ENCODE peak calls at places on chromosomes 1 and 21, in seven cellular contexts. One of them, this sample, is unnamed.

GRCh38 chr1:66140072-66140471 is 347.4 kb downstream of the PDE4B start:
- DNase-seq in AG04450: no peak
- DNase-seq in WERI-Rb-1: no peak
- DNase-seq in testis: no peak
- DNase-seq in RWPE1: no peak
- DNase-seq in prostate gland: no peak
- DNase-seq in thoracic aorta: no peak
- DNase-seq in this sample: no peak

GRCh38 chr1:201596101-201596868 is 57.4 kb downstream of the NAV1 start:
- DNase-seq in AG04450: no peak
- DNase-seq in WERI-Rb-1: no peak
- DNase-seq in testis: no peak
- DNase-seq in RWPE1: no peak
- DNase-seq in prostate gland: no peak
- DNase-seq in thoracic aorta: no peak
- DNase-seq in this sample: no peak

GRCh38 chr1:23423415-23424170 is 955 bp downstream of the TCEA3 start:
- DNase-seq in AG04450: no peak
- DNase-seq in WERI-Rb-1: no peak
- DNase-seq in testis: no peak
- DNase-seq in RWPE1: peak
- DNase-seq in prostate gland: peak
- DNase-seq in thoracic aorta: no peak
- DNase-seq in this sample: no peak

GRCh38 chr21:27213328-27213727 is 246.4 kb upstream of the ADAMTS5 start:
- DNase-seq in AG04450: no peak
- DNase-seq in WERI-Rb-1: no peak
- DNase-seq in testis: no peak
- DNase-seq in RWPE1: no peak
- DNase-seq in prostate gland: no peak
- DNase-seq in thoracic aorta: no peak
- DNase-seq in this sample: no peak

GRCh38 chr1:3492545-3493246 is 38.2 kb downstream of the ARHGEF16 start:
- DNase-seq in AG04450: no peak
- DNase-seq in WERI-Rb-1: no peak
- DNase-seq in testis: no peak
- DNase-seq in RWPE1: no peak
- DNase-seq in prostate gland: no peak
- DNase-seq in thoracic aorta: no peak
- DNase-seq in this sample: no peak

GRCh38 chr1:215704089-215704860 is 137.2 kb downstream of the KCTD3 start:
- DNase-seq in AG04450: no peak
- DNase-seq in WERI-Rb-1: no peak
- DNase-seq in testis: no peak
- DNase-seq in RWPE1: peak
- DNase-seq in prostate gland: no peak
- DNase-seq in thoracic aorta: no peak
- DNase-seq in this sample: no peak

GRCh38 chr1:172770081-172770480 is 111.2 kb downstream of the FASLG start:
- DNase-seq in AG04450: no peak
- DNase-seq in WERI-Rb-1: no peak
- DNase-seq in testis: no peak
- DNase-seq in RWPE1: no peak
- DNase-seq in prostate gland: no peak
- DNase-seq in thoracic aorta: no peak
- DNase-seq in this sample: no peak

GRCh38 chr1:1088801-1089680 is 14.9 kb upstream of the RNF223 start:
- DNase-seq in AG04450: no peak
- DNase-seq in WERI-Rb-1: no peak
- DNase-seq in testis: no peak
- DNase-seq in RWPE1: no peak
- DNase-seq in prostate gland: no peak
- DNase-seq in thoracic aorta: no peak
- DNase-seq in this sample: peak

GRCh38 chr1:174743654-174744561 is 255.8 kb upstream of the CACYBP start:
- DNase-seq in AG04450: peak
- DNase-seq in WERI-Rb-1: no peak
- DNase-seq in testis: no peak
- DNase-seq in RWPE1: peak
- DNase-seq in prostate gland: no peak
- DNase-seq in thoracic aorta: no peak
- DNase-seq in this sample: no peak

GRCh38 chr1:187121661-187122060 is 292.9 kb downstream of the PLA2G4A start:
- DNase-seq in AG04450: no peak
- DNase-seq in WERI-Rb-1: no peak
- DNase-seq in testis: no peak
- DNase-seq in RWPE1: no peak
- DNase-seq in prostate gland: no peak
- DNase-seq in thoracic aorta: no peak
- DNase-seq in this sample: no peak

GRCh38 chr1:100941098-100941527 is 45.2 kb downstream of the SLC30A7 start:
- DNase-seq in AG04450: no peak
- DNase-seq in WERI-Rb-1: no peak
- DNase-seq in testis: no peak
- DNase-seq in RWPE1: no peak
- DNase-seq in prostate gland: no peak
- DNase-seq in thoracic aorta: no peak
- DNase-seq in this sample: no peak

GRCh38 chr1:6672558-6672957 is 29.1 kb downstream of the DNAJC11 start:
- DNase-seq in AG04450: no peak
- DNase-seq in WERI-Rb-1: no peak
- DNase-seq in testis: no peak
- DNase-seq in RWPE1: no peak
- DNase-seq in prostate gland: no peak
- DNase-seq in thoracic aorta: no peak
- DNase-seq in this sample: peak

GRCh38 chr21:33386222-33386784 is 16.9 kb upstream of the IFNGR2 start:
- DNase-seq in AG04450: no peak
- DNase-seq in WERI-Rb-1: no peak
- DNase-seq in testis: no peak
- DNase-seq in RWPE1: no peak
- DNase-seq in prostate gland: no peak
- DNase-seq in thoracic aorta: no peak
- DNase-seq in this sample: no peak

GRCh38 chr1:51956528-51957509 is 33.7 kb downstream of the RAB3B start:
- DNase-seq in AG04450: no peak
- DNase-seq in WERI-Rb-1: no peak
- DNase-seq in testis: no peak
- DNase-seq in RWPE1: no peak
- DNase-seq in prostate gland: peak
- DNase-seq in thoracic aorta: no peak
- DNase-seq in this sample: no peak

GRCh38 chr1:167083066-167083682 is 7.0 kb downstream of the GPA33 start:
- DNase-seq in AG04450: no peak
- DNase-seq in WERI-Rb-1: no peak
- DNase-seq in testis: no peak
- DNase-seq in RWPE1: no peak
- DNase-seq in prostate gland: no peak
- DNase-seq in thoracic aorta: no peak
- DNase-seq in this sample: peak

GRCh38 chr21:35933466-35933865 is 126.9 kb downstream of the SETD4 start:
- DNase-seq in AG04450: no peak
- DNase-seq in WERI-Rb-1: no peak
- DNase-seq in testis: peak
- DNase-seq in RWPE1: peak
- DNase-seq in prostate gland: no peak
- DNase-seq in thoracic aorta: peak
- DNase-seq in this sample: peak

GRCh38 chr1:159896086-159896930 is 3.7 kb downstream of the CFAP45 start:
- DNase-seq in AG04450: no peak
- DNase-seq in WERI-Rb-1: no peak
- DNase-seq in testis: no peak
- DNase-seq in RWPE1: no peak
- DNase-seq in prostate gland: no peak
- DNase-seq in thoracic aorta: no peak
- DNase-seq in this sample: no peak

GRCh38 chr1:153711006-153711405 is 16.8 kb upstream of the INTS3 start:
- DNase-seq in AG04450: no peak
- DNase-seq in WERI-Rb-1: no peak
- DNase-seq in testis: no peak
- DNase-seq in RWPE1: no peak
- DNase-seq in prostate gland: no peak
- DNase-seq in thoracic aorta: no peak
- DNase-seq in this sample: no peak

GRCh38 chr1:46595127-46595526 is 8.9 kb downstream of the MKNK1 start:
- DNase-seq in AG04450: no peak
- DNase-seq in WERI-Rb-1: no peak
- DNase-seq in testis: peak
- DNase-seq in RWPE1: no peak
- DNase-seq in prostate gland: no peak
- DNase-seq in thoracic aorta: no peak
- DNase-seq in this sample: peak

GRCh38 chr1:2402420-2402819 is 9.9 kb downstream of the PEX10 start:
- DNase-seq in AG04450: no peak
- DNase-seq in WERI-Rb-1: no peak
- DNase-seq in testis: no peak
- DNase-seq in RWPE1: no peak
- DNase-seq in prostate gland: no peak
- DNase-seq in thoracic aorta: no peak
- DNase-seq in this sample: no peak

GRCh38 chr1:2404890-2405511 is 7.4 kb downstream of the PEX10 start:
- DNase-seq in AG04450: no peak
- DNase-seq in WERI-Rb-1: no peak
- DNase-seq in testis: peak
- DNase-seq in RWPE1: no peak
- DNase-seq in prostate gland: no peak
- DNase-seq in thoracic aorta: no peak
- DNase-seq in this sample: no peak

GRCh38 chr1:2400950-2401649 is 9.5 kb downstream of the RER1 start:
- DNase-seq in AG04450: no peak
- DNase-seq in WERI-Rb-1: no peak
- DNase-seq in testis: no peak
- DNase-seq in RWPE1: no peak
- DNase-seq in prostate gland: no peak
- DNase-seq in thoracic aorta: no peak
- DNase-seq in this sample: no peak

GRCh38 chr1:2404142-2404889 is 8.0 kb downstream of the PEX10 start:
- DNase-seq in AG04450: no peak
- DNase-seq in WERI-Rb-1: no peak
- DNase-seq in testis: no peak
- DNase-seq in RWPE1: no peak
- DNase-seq in prostate gland: no peak
- DNase-seq in thoracic aorta: no peak
- DNase-seq in this sample: no peak

GRCh38 chr1:2403273-2403672 is 9.1 kb downstream of the PEX10 start:
- DNase-seq in AG04450: no peak
- DNase-seq in WERI-Rb-1: no peak
- DNase-seq in testis: no peak
- DNase-seq in RWPE1: no peak
- DNase-seq in prostate gland: no peak
- DNase-seq in thoracic aorta: no peak
- DNase-seq in this sample: no peak
- H3K27ac ChIP-seq in AG04450: no peak
- H3K27ac ChIP-seq in WERI-Rb-1: no peak
- H3K27ac ChIP-seq in testis: no peak
- H3K27ac ChIP-seq in RWPE1: peak
- H3K27ac ChIP-seq in prostate gland: no peak
- H3K27ac ChIP-seq in thoracic aorta: no peak
- H3K27ac ChIP-seq in this sample: no peak

GRCh38 chr1:34983700-34984355 is 1.3 kb downstream of the TMEM35B start:
- DNase-seq in AG04450: no peak
- DNase-seq in WERI-Rb-1: peak
- DNase-seq in testis: no peak
- DNase-seq in RWPE1: peak
- DNase-seq in prostate gland: no peak
- DNase-seq in thoracic aorta: no peak
- DNase-seq in this sample: no peak

GRCh38 chr1:34984435-34985062 is 598 bp downstream of the TMEM35B start:
- DNase-seq in AG04450: no peak
- DNase-seq in WERI-Rb-1: peak
- DNase-seq in testis: peak
- DNase-seq in RWPE1: peak
- DNase-seq in prostate gland: no peak
- DNase-seq in thoracic aorta: no peak
- DNase-seq in this sample: peak

GRCh38 chr1:34987018-34987417 is 1.9 kb upstream of the TMEM35B start:
- DNase-seq in AG04450: no peak
- DNase-seq in WERI-Rb-1: no peak
- DNase-seq in testis: no peak
- DNase-seq in RWPE1: no peak
- DNase-seq in prostate gland: no peak
- DNase-seq in thoracic aorta: no peak
- DNase-seq in this sample: no peak

GRCh38 chr1:34982820-34983376 is 2.2 kb downstream of the TMEM35B start:
- DNase-seq in AG04450: no peak
- DNase-seq in WERI-Rb-1: no peak
- DNase-seq in testis: no peak
- DNase-seq in RWPE1: no peak
- DNase-seq in prostate gland: no peak
- DNase-seq in thoracic aorta: no peak
- DNase-seq in this sample: no peak

DNA sequence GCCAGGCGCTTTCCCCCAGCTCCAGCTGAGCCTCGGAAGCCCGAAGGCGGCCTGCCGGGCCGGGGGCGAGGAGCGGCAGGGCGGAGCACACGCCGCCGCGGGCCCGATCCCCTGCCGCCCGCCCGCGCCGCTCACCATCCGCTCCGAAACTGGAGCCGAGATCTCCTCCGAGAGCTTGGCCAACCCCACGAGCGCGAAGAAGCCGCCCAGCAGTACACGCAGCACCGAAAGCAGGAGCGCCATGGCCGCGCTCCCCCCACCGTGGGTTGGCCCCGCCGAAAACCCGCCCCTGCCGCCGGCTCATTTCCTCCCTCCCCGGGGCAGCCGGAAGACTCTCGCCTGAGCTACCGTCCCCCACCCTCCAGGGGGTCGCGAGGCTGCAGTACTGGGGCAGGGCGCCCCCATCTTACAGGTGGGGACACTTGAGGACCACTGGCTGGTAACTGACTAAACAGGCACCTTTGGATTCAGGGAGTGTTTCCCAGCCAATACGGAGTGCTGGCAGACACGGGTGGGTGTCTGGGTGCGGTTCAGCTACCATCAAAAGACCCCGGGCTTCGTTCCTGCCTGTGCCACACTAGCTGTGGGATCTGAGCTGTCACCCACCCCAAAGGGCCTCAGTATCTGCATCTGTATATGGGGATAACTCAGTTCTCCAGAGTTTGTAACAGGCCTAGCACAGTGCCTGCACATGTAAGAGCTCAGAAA is at the start of gene TMEM35B:
- DNase-seq in AG04450: no peak
- DNase-seq in WERI-Rb-1: peak
- DNase-seq in testis: peak
- DNase-seq in RWPE1: peak
- DNase-seq in prostate gland: peak
- DNase-seq in thoracic aorta: no peak
- DNase-seq in this sample: peak
- TF ChIP-seq CTCF in AG04450: peak
- TF ChIP-seq CTCF in WERI-Rb-1: no peak
- TF ChIP-seq CTCF in testis: peak
- TF ChIP-seq CTCF in RWPE1: no peak
- TF ChIP-seq CTCF in prostate gland: no peak
- TF ChIP-seq CTCF in thoracic aorta: peak
- TF ChIP-seq CTCF in this sample: peak

GRCh38 chr1:76133977-76134376 is 59.4 kb downstream of the ST6GALNAC3 start:
- DNase-seq in AG04450: no peak
- DNase-seq in WERI-Rb-1: no peak
- DNase-seq in testis: no peak
- DNase-seq in RWPE1: no peak
- DNase-seq in prostate gland: no peak
- DNase-seq in thoracic aorta: no peak
- DNase-seq in this sample: no peak
- H3K27ac ChIP-seq in AG04450: no peak
- H3K27ac ChIP-seq in WERI-Rb-1: no peak
- H3K27ac ChIP-seq in testis: no peak
- H3K27ac ChIP-seq in RWPE1: no peak
- H3K27ac ChIP-seq in prostate gland: no peak
- H3K27ac ChIP-seq in thoracic aorta: no peak
- H3K27ac ChIP-seq in this sample: no peak

GRCh38 chr21:32193066-32193465 is 85.8 kb downstream of the MIS18A start:
- DNase-seq in AG04450: no peak
- DNase-seq in WERI-Rb-1: no peak
- DNase-seq in testis: no peak
- DNase-seq in RWPE1: no peak
- DNase-seq in prostate gland: no peak
- DNase-seq in thoracic aorta: no peak
- DNase-seq in this sample: no peak
- TF ChIP-seq CTCF in AG04450: no peak
- TF ChIP-seq CTCF in WERI-Rb-1: no peak
- TF ChIP-seq CTCF in testis: no peak
- TF ChIP-seq CTCF in RWPE1: no peak
- TF ChIP-seq CTCF in prostate gland: no peak
- TF ChIP-seq CTCF in thoracic aorta: no peak
- TF ChIP-seq CTCF in this sample: no peak

This sample was measured in left ventricle myocardium inferior.